ENCODE peak calls at places on chromosomes 7 and 10, in nine cellular contexts. N is neural progenitor cell, F is astrocyte, W is thoracic aorta, M is HCT116, Y is right atrium auricular region, V is aorta, R is tibial nerve, S is tibial artery. A is an unnamed sample.

GRCh38 chr7:132190683-132191082 is 385.6 kb downstream of the PLXNA4 start:
- DNase-seq in N (no peak), F (no peak), W (no peak), M (no peak), Y (no peak), V (no peak), R (no peak), S (no peak), A (no peak)

GRCh38 chr10:122499491-122499941 is 38.2 kb downstream of the HTRA1 start:
- DNase-seq in N (no peak), F (no peak), W (no peak), M (no peak), Y (no peak), V (peak; percentile 77), R (no peak), S (peak; percentile 65), A (no peak)

GRCh38 chr7:18494821-18495408 is 634 bp upstream of the HDAC9 start:
- DNase-seq in N (no peak), F (peak; percentile 78), W (no peak), M (no peak), Y (no peak), V (no peak), R (no peak), S (no peak), A (no peak)

GRCh38 chr10:72086466-72087391 is 1.6 kb downstream of the SPOCK2 start:
- DNase-seq in N (peak; percentile 75), F (peak; percentile 34), W (no peak), M (no peak), Y (no peak), V (no peak), R (no peak), S (no peak), A (no peak)

GRCh38 chr7:125675628-125676027 is 746.0 kb upstream of the POT1 start:
- DNase-seq in N (no peak), F (no peak), W (no peak), M (no peak), Y (no peak), V (no peak), R (no peak), S (no peak), A (no peak)

GRCh38 chr7:73707045-73707631 is 12.3 kb downstream of the STX1A start:
- DNase-seq in N (no peak), F (no peak), W (no peak), M (peak; percentile 69), Y (no peak), V (peak; percentile 80), R (no peak), S (peak; percentile 60), A (peak; percentile 85)

GRCh38 chr10:69801094-69801433 is 642 bp upstream of the COL13A1 start:
- DNase-seq in N (peak; percentile 76), F (no peak), W (no peak), M (peak; percentile 60), Y (peak; percentile 61), V (peak; percentile 74), R (no peak), S (no peak), A (peak; percentile 76)

GRCh38 chr10:130127612-130128607 is 8.3 kb upstream of the GLRX3 start:
- DNase-seq in N (peak; percentile 89), F (peak; percentile 59), W (no peak), M (no peak), Y (no peak), V (no peak), R (no peak), S (peak; percentile 46), A (peak; percentile 39)

GRCh38 chr7:92485267-92485892 is 7.6 kb upstream of the ERVW-1 start:
- DNase-seq in N (no peak), F (no peak), W (no peak), M (no peak), Y (no peak), V (no peak), R (no peak), S (no peak), A (no peak)

GRCh38 chr10:124722812-124723783 is 21.1 kb downstream of the FAM53B start:
- DNase-seq in N (no peak), F (no peak), W (no peak), M (no peak), Y (no peak), V (peak; percentile 79), R (no peak), S (peak; percentile 49), A (no peak)

GRCh38 chr7:90266808-90267207 is 21.8 kb downstream of the CFAP69 start:
- DNase-seq in N (no peak), F (peak; percentile 41), W (no peak), M (no peak), Y (no peak), V (no peak), R (no peak), S (peak; percentile 25), A (no peak)

GRCh38 chr7:51237727-51238126 is 78.9 kb downstream of the COBL start:
- DNase-seq in N (no peak), F (no peak), W (no peak), M (no peak), Y (no peak), V (no peak), R (no peak), S (no peak), A (no peak)

GRCh38 chr7:157587051-157587450 is 250.2 kb downstream of the DNAJB6 start:
- DNase-seq in N (no peak), F (no peak), W (no peak), M (no peak), Y (no peak), V (no peak), R (no peak), S (no peak), A (no peak)

GRCh38 chr7:43824963-43825362 is 44.4 kb downstream of the MRPS24 start:
- DNase-seq in N (no peak), F (peak; percentile 30), W (no peak), M (no peak), Y (no peak), V (no peak), R (no peak), S (no peak), A (no peak)

GRCh38 chr7:46146454-46147255 is 225.6 kb upstream of the IGFBP3 start:
- DNase-seq in N (no peak), F (peak; percentile 75), W (peak; percentile 21), M (no peak), Y (no peak), V (peak; percentile 70), R (no peak), S (no peak), A (no peak)

GRCh38 chr10:97550336-97551149 is 22.0 kb upstream of the ANKRD2 start:
- DNase-seq in N (peak; percentile 48), F (no peak), W (no peak), M (no peak), Y (no peak), V (no peak), R (no peak), S (no peak), A (no peak)

GRCh38 chr7:91080351-91080750 is 183.9 kb upstream of the FZD1 start:
- DNase-seq in N (no peak), F (no peak), W (no peak), M (no peak), Y (no peak), V (no peak), R (no peak), S (no peak), A (no peak)

GRCh38 chr7:85172530-85172941 is 14.3 kb downstream of the SEMA3D start:
- DNase-seq in N (no peak), F (peak; percentile 91), W (peak; percentile 15), M (no peak), Y (no peak), V (peak; percentile 56), R (no peak), S (peak; percentile 21), A (no peak)

GRCh38 chr7:69787736-69788431 is 189.6 kb downstream of the AUTS2 start:
- DNase-seq in N (peak; percentile 39), F (no peak), W (no peak), M (no peak), Y (no peak), V (no peak), R (no peak), S (no peak), A (no peak)
- H3K4me1 ChIP-seq in N (peaks cover 14% of the 10 kb centered on the region), F (peaks cover 6% of the 10 kb centered on the region), W (peaks cover 4% of the 10 kb centered on the region), M (no peaks in the 10 kb centered on the region), Y (peaks cover 29% of the 10 kb centered on the region), V (peaks cover 3% of the 10 kb centered on the region), R (peaks cover 21% of the 10 kb centered on the region), S (peaks cover 10% of the 10 kb centered on the region), A (no peaks in the 10 kb centered on the region)

GRCh38 chr10:78774614-78774998 is 294.2 kb upstream of the ZMIZ1 start:
- DNase-seq in N (no peak), F (no peak), W (no peak), M (no peak), Y (no peak), V (no peak), R (no peak), S (peak; percentile 47), A (peak; percentile 61)

GRCh38 chr10:78772083-78772482 is 296.7 kb upstream of the ZMIZ1 start:
- DNase-seq in N (no peak), F (no peak), W (no peak), M (no peak), Y (no peak), V (no peak), R (no peak), S (no peak), A (no peak)

GRCh38 chr10:78771215-78771614 is 297.6 kb upstream of the ZMIZ1 start:
- DNase-seq in N (no peak), F (no peak), W (no peak), M (no peak), Y (no peak), V (no peak), R (no peak), S (no peak), A (no peak)

GRCh38 chr10:78772486-78772885 is 296.3 kb upstream of the ZMIZ1 start:
- DNase-seq in N (no peak), F (no peak), W (no peak), M (no peak), Y (no peak), V (no peak), R (no peak), S (no peak), A (no peak)

GRCh38 chr10:78772986-78773530 is 295.7 kb upstream of the ZMIZ1 start:
- DNase-seq in N (no peak), F (no peak), W (no peak), M (no peak), Y (no peak), V (no peak), R (no peak), S (no peak), A (no peak)
- H3K27ac ChIP-seq in N (no peak overlapping the region), F (no peak overlapping the region), W (no peak overlapping the region), M (no peak overlapping the region), Y (no peak overlapping the region), V (no peak overlapping the region), R (no peak overlapping the region), S (no peak overlapping the region), A (no peak overlapping the region)

GRCh38 chr7:102415685-102416225 is 17.6 kb upstream of the ORAI2 start:
- DNase-seq in N (no peak), F (no peak), W (no peak), M (no peak), Y (no peak), V (no peak), R (no peak), S (no peak), A (no peak)
- H3K4me1 ChIP-seq in N (no peaks in the 10 kb centered on the region), F (no peaks in the 10 kb centered on the region), W (no peaks in the 10 kb centered on the region), M (no peaks in the 10 kb centered on the region), Y (peaks cover 9% of the 10 kb centered on the region), V (no peaks in the 10 kb centered on the region), R (no peaks in the 10 kb centered on the region), S (no peaks in the 10 kb centered on the region), A (no peaks in the 10 kb centered on the region)

DNA sequence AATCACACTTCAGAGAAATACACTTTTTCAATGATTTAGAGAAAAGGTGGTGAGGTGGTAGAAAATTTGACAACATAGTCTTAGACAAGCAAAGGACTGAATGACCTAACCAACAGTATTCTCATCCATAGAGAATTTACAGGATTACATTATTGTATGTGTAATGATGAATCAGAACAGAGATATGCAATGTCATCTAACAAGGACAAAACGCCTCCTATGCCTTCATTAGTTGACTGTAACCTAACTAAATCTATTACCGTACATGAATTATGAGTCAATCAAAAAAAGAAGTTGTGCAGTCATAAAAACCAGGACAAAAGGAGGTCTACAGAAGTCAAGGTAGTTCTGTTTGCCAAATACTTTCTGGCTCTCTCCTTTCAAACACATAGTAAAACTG is 66.5 kb downstream of the RAB11FIP2 start:
- DNase-seq in N (no peak), F (peak; percentile 81), W (no peak), M (no peak), Y (no peak), V (no peak), R (no peak), S (no peak), A (no peak)
- H3K27ac ChIP-seq in N (no peak overlapping the region), F (peak overlapping the region; percentile 73), W (no peak overlapping the region), M (no peak overlapping the region), Y (no peak overlapping the region), V (no peak overlapping the region), R (no peak overlapping the region), S (no peak overlapping the region), A (no peak overlapping the region)

A was measured in pancreas.